ENCODE peak calls at places on chromosome X, in eight cellular contexts. U is stimulated activated naive CD8-positive, alpha-beta T cell treated with anti-CD3 and anti-CD28 coated beads, Interleukin-15, Interleukin-2, amounts not matched to agents 100 U/mL and 50 U/mL, for 24 hours; A is nucleus accumbens; O is neural crest cell; B is HS-5; L is H9; I is amniotic stem cell; F is left cardiac atrium. V is an unnamed sample.

GRCh38 chrX:14922437-14922836 is 49.2 kb downstream of the MOSPD2 start:
- DNase-seq in F (no peak), I (peak), O (no peak), U (no peak), B (peak), L (no peak), A (no peak), V (no peak)

GRCh38 chrX:49067285-49068120 is 6.3 kb downstream of the PRAF2 start:
- DNase-seq in O (no peak), L (no peak), B (no peak), U (no peak), A (no peak), I (no peak), F (no peak), V (no peak)

GRCh38 chrX:112840382-112841113 is at the start of gene AMOT:
- DNase-seq in A (peak), I (peak), L (peak), F (peak), B (no peak), O (peak), U (peak), V (peak)

GRCh38 chrX:110734894-110735541 is 60.6 kb downstream of the CHRDL1 start:
- DNase-seq in O (no peak), U (no peak), B (peak), I (peak), L (no peak), A (no peak), F (no peak), V (no peak)

GRCh38 chrX:110287605-110288004 is 30.3 kb downstream of the AMMECR1 start:
- DNase-seq in U (no peak), O (no peak), B (no peak), F (no peak), I (no peak), A (no peak), L (no peak), V (no peak)

GRCh38 chrX:111039606-111040005 is 56.4 kb upstream of the PAK3 start:
- DNase-seq in B (no peak), I (no peak), A (no peak), L (peak), F (no peak), O (no peak), U (no peak), V (no peak)

GRCh38 chrX:99301990-99302389 is 1108.1 kb downstream of the PCDH19 start:
- DNase-seq in F (no peak), A (no peak), L (no peak), U (no peak), I (no peak), O (no peak), B (no peak), V (no peak)

GRCh38 chrX:30779453-30780030 is 109.5 kb downstream of the TAB3 start:
- DNase-seq in B (no peak), F (no peak), I (no peak), U (no peak), O (no peak), L (peak), A (no peak), V (no peak)

GRCh38 chrX:68307767-68308166 is 125.5 kb downstream of the OPHN1 start:
- DNase-seq in I (peak), A (no peak), U (no peak), O (no peak), L (no peak), B (peak), F (no peak), V (no peak)

GRCh38 chrX:11193035-11193469 is 81.9 kb downstream of the HCCS start:
- DNase-seq in U (no peak), L (no peak), F (no peak), O (no peak), B (peak), A (no peak), I (no peak), V (no peak)

GRCh38 chrX:154486052-154486395 is 391 bp downstream of the UBL4A start:
- DNase-seq in L (no peak), U (peak), O (no peak), I (no peak), A (no peak), B (no peak), F (peak), V (peak)

GRCh38 chrX:13652256-13653021 is 502 bp upstream of the TCEANC start:
- DNase-seq in A (no peak), L (no peak), F (no peak), U (no peak), O (no peak), I (peak), B (peak), V (no peak)

GRCh38 chrX:63656871-63657580 is 128.0 kb downstream of the ARHGEF9 start:
- DNase-seq in B (peak), F (no peak), O (no peak), L (no peak), A (no peak), I (peak), U (no peak), V (no peak)

GRCh38 chrX:25049347-25049746 is 33.6 kb upstream of the ARX start:
- DNase-seq in I (no peak), O (no peak), A (no peak), B (no peak), F (no peak), U (no peak), L (no peak), V (no peak)

GRCh38 chrX:70422886-70423336 is at the start of gene GDPD2:
- DNase-seq in I (no peak), A (peak), B (no peak), O (peak), U (no peak), L (peak), F (no peak), V (no peak)

GRCh38 chrX:106980952-106981626 is 18.9 kb downstream of the MORC4 start:
- DNase-seq in I (no peak), O (no peak), U (no peak), L (no peak), F (no peak), B (no peak), A (no peak), V (no peak)

GRCh38 chrX:110086916-110087484 is 84.1 kb downstream of the TMEM164 start:
- DNase-seq in U (no peak), I (peak), B (peak), L (no peak), O (no peak), F (no peak), A (no peak), V (no peak)

GRCh38 chrX:100449696-100450606 is 39.9 kb upstream of the PCDH19 start:
- DNase-seq in F (peak), L (peak), O (no peak), I (no peak), B (no peak), U (no peak), A (no peak), V (no peak)

GRCh38 chrX:124239324-124239723 is 93.1 kb upstream of the TEX13D start:
- DNase-seq in U (no peak), L (no peak), O (no peak), A (no peak), F (no peak), B (no peak), I (no peak), V (no peak)

GRCh38 chrX:65999563-66000148 is 40.2 kb downstream of the VSIG4 start:
- DNase-seq in O (no peak), U (no peak), F (no peak), L (no peak), A (no peak), I (no peak), B (no peak), V (no peak)

GRCh38 chrX:347351-348117 is 28.9 kb upstream of the GTPBP6 start:
- DNase-seq in L (no peak), F (peak), U (no peak), B (no peak), A (no peak), I (no peak), O (no peak), V (no peak)

GRCh38 chrX:937391-937790 is 275.1 kb downstream of the CRLF2 start:
- DNase-seq in F (no peak), L (no peak), O (no peak), B (no peak), I (no peak), A (no peak), U (no peak), V (no peak)

GRCh38 chrX:12372111-12372510 is 233.8 kb downstream of the FRMPD4 start:
- DNase-seq in I (no peak), U (no peak), L (no peak), F (no peak), A (no peak), O (no peak), B (no peak), V (no peak)

V was measured in ovary.